ENCODE peak calls at places on chromosome 11, in eight cellular contexts. M, J, S, U, Y, V, H and D are unnamed samples.

GRCh38 chr11:103844327-103845215 is 191.9 kb upstream of the DDI1 start:
- DNase-seq in Y (no peak), V (no peak), S (no peak), M (no peak), J (no peak), H (no peak), U (no peak), D (no peak)

GRCh38 chr11:117387992-117388765 is 60.5 kb downstream of the CEP164 start:
- DNase-seq in S (no peak), M (no peak), Y (no peak), V (no peak), H (no peak), J (no peak), U (no peak), D (no peak)

GRCh38 chr11:123253909-123254308 is 58.9 kb upstream of the CLMP start:
- DNase-seq in U (no peak), J (no peak), S (no peak), Y (no peak), V (no peak), H (no peak), M (no peak), D (no peak)

GRCh38 chr11:83092488-83093384 is 21.0 kb upstream of the RAB30 start:
- DNase-seq in M (no peak), H (peak), U (no peak), J (no peak), S (peak), Y (peak), V (no peak), D (no peak)

GRCh38 chr11:12212181-12212820 is 101.9 kb downstream of the MICAL2 start:
- DNase-seq in J (no peak), S (no peak), H (no peak), U (no peak), V (no peak), M (no peak), Y (no peak), D (no peak)

GRCh38 chr11:105333153-105333552 is 193.6 kb upstream of the CARD18 start:
- DNase-seq in M (no peak), J (no peak), H (no peak), V (no peak), Y (no peak), S (no peak), U (no peak), D (no peak)

GRCh38 chr11:103601230-103601846 is 435.1 kb upstream of the DDI1 start:
- DNase-seq in S (peak), J (no peak), U (no peak), H (no peak), V (no peak), M (no peak), Y (peak), D (no peak)

GRCh38 chr11:72439455-72439854 is 5.1 kb upstream of the CLPB start:
- DNase-seq in V (no peak), M (no peak), S (no peak), Y (peak), H (no peak), U (no peak), J (no peak), D (no peak)

GRCh38 chr11:64356498-64357411 is 2.2 kb upstream of the RPS6KA4 start:
- DNase-seq in M (no peak), H (no peak), V (peak), S (no peak), Y (peak), J (no peak), U (no peak), D (no peak)

GRCh38 chr11:111923951-111924350 is 5.2 kb downstream of the C11orf52 start:
- DNase-seq in Y (peak), S (no peak), H (no peak), V (no peak), U (no peak), J (no peak), M (no peak), D (no peak)

GRCh38 chr11:130999086-130999485 is 82.8 kb upstream of the SNX19 start:
- DNase-seq in S (no peak), J (no peak), Y (peak), U (no peak), M (no peak), V (no peak), H (no peak), D (no peak)

GRCh38 chr11:87002918-87003317 is 34.8 kb upstream of the TMEM135 start:
- DNase-seq in H (no peak), Y (no peak), U (no peak), V (no peak), J (no peak), M (no peak), S (no peak), D (no peak)

GRCh38 chr11:13169709-13170108 is 107.9 kb upstream of the BMAL1 start:
- DNase-seq in S (no peak), H (no peak), M (no peak), V (no peak), U (no peak), Y (peak), J (no peak), D (no peak)

GRCh38 chr11:18012314-18012905 is 437 bp downstream of the SERGEF start:
- DNase-seq in S (peak), M (no peak), U (peak), J (no peak), H (no peak), Y (peak), V (no peak), D (no peak)

GRCh38 chr11:84260862-84261261 is 974.7 kb upstream of the CCDC90B start:
- DNase-seq in V (no peak), H (no peak), U (no peak), J (no peak), S (no peak), Y (no peak), M (no peak), D (no peak)

GRCh38 chr11:122100222-122101080 is 15.6 kb downstream of the BLID start:
- DNase-seq in Y (peak), H (no peak), M (no peak), S (no peak), V (peak), J (no peak), U (no peak), D (peak)

GRCh38 chr11:20754957-20755356 is 85.6 kb downstream of the NELL1 start:
- DNase-seq in V (no peak), H (no peak), U (no peak), S (no peak), Y (peak), M (no peak), J (no peak), D (no peak)

GRCh38 chr11:528815-529728 is 6.3 kb downstream of the HRAS start:
- DNase-seq in S (no peak), M (no peak), V (peak), Y (no peak), J (no peak), H (peak), U (no peak), D (no peak)

GRCh38 chr11:11230802-11231562 is 122.1 kb downstream of the CSNK2A3 start:
- DNase-seq in V (no peak), M (peak), H (no peak), S (no peak), U (no peak), Y (no peak), J (no peak), D (no peak)

GRCh38 chr11:47272706-47273105 is 2.8 kb downstream of the MADD start:
- DNase-seq in V (no peak), M (no peak), H (no peak), J (no peak), S (no peak), Y (no peak), U (no peak), D (no peak)

GRCh38 chr11:61195710-61196109 is 7.6 kb upstream of the PGA3 start:
- DNase-seq in S (no peak), Y (no peak), H (no peak), J (no peak), M (no peak), U (no peak), V (no peak), D (no peak)

GRCh38 chr11:96246718-96247540 is 96.1 kb downstream of the MAML2 start:
- DNase-seq in M (no peak), H (no peak), U (no peak), J (no peak), S (no peak), Y (peak), V (no peak), D (no peak)